ENCODE peak calls at places on chromosome 19, in five cellular contexts. F is right atrium auricular region, N is GM23338, Y is ascending aorta, Z is brain microvascular endothelial cell. Q is an unnamed sample.

GRCh38 chr19:19345970-19346369 is 25.3 kb downstream of the MAU2 start:
- DNase-seq in N (no peak), Y (no peak), F (no peak), Z (no peak), Q (no peak)

GRCh38 chr19:20660473-20660872 is 898 bp downstream of the ZNF626 start:
- DNase-seq in N (peak), Y (no peak), F (no peak), Z (peak), Q (no peak)

GRCh38 chr19:53671621-53672111 is 39.9 kb downstream of the DPRX start:
- DNase-seq in N (no peak), Z (no peak), F (no peak), Y (no peak), Q (no peak)

GRCh38 chr19:13006431-13007281 is 11.4 kb downstream of the NFIX start:
- DNase-seq in F (no peak), Z (no peak), Y (no peak), N (no peak), Q (no peak)

GRCh38 chr19:47176627-47177090 is 46.0 kb downstream of the SAE1 start:
- DNase-seq in N (no peak), Y (no peak), Z (peak), F (no peak), Q (no peak)

GRCh38 chr19:7500811-7501450 is 12.1 kb upstream of the PEX11G start:
- DNase-seq in F (no peak), Z (peak), Y (no peak), N (peak), Q (no peak)

GRCh38 chr19:850221-850978 is 1.7 kb upstream of the ELANE start:
- DNase-seq in F (peak), Y (peak), N (peak), Z (peak), Q (peak)

GRCh38 chr19:4849019-4849418 is 17.5 kb upstream of the TICAM1 start:
- DNase-seq in N (no peak), F (no peak), Z (no peak), Y (no peak), Q (no peak)

GRCh38 chr19:31938675-31939074 is 406.7 kb upstream of the ZNF507 start:
- DNase-seq in F (no peak), Z (no peak), N (no peak), Y (no peak), Q (no peak)

GRCh38 chr19:10601999-10602329 is 14.9 kb upstream of the AP1M2 start:
- DNase-seq in Z (no peak), N (no peak), Y (no peak), F (no peak), Q (no peak)

GRCh38 chr19:15316498-15316897 is 15.8 kb downstream of the BRD4 start:
- DNase-seq in F (no peak), N (no peak), Y (no peak), Z (no peak), Q (no peak)

GRCh38 chr19:49802836-49803528 is 10.1 kb downstream of the FUZ start:
- DNase-seq in Y (no peak), N (peak), F (no peak), Z (no peak), Q (no peak)

GRCh38 chr19:13764821-13765394 is 586 bp downstream of the MRI1 start:
- DNase-seq in Z (no peak), N (peak), F (no peak), Y (no peak), Q (no peak)

GRCh38 chr19:51365211-51366049 is 758 bp downstream of the ETFB start:
- DNase-seq in N (peak), F (peak), Y (no peak), Z (peak), Q (no peak)

GRCh38 chr19:1952635-1953034 is 11.7 kb downstream of the CSNK1G2 start:
- DNase-seq in Y (no peak), F (no peak), N (no peak), Z (no peak), Q (no peak)

GRCh38 chr19:7595466-7596133 is at the start of gene CAMSAP3:
- DNase-seq in F (no peak), Z (no peak), Y (no peak), N (peak), Q (no peak)

GRCh38 chr19:35776102-35776788 is 881 bp downstream of the ARHGAP33 start:
- DNase-seq in N (peak), Y (no peak), Z (no peak), F (no peak), Q (no peak)

GRCh38 chr19:40403262-40403984 is 9.8 kb downstream of the PRX start:
- DNase-seq in Y (peak), N (peak), Z (peak), F (peak), Q (peak)

GRCh38 chr19:12411893-12412292 is 10.8 kb upstream of the ZNF799 start:
- DNase-seq in Y (no peak), Z (no peak), F (no peak), N (no peak), Q (no peak)

GRCh38 chr19:339262-339887 is 5.2 kb downstream of the MIER2 start:
- DNase-seq in Y (no peak), F (no peak), Z (peak), N (no peak), Q (no peak)

GRCh38 chr19:55670280-55671053 is 4.6 kb upstream of the EPN1 start:
- DNase-seq in Y (no peak), F (peak), N (no peak), Z (no peak), Q (peak)

GRCh38 chr19:41426952-41427646 is at the start of gene B3GNT8:
- DNase-seq in F (peak), Y (peak), Z (peak), N (peak), Q (peak)

GRCh38 chr19:494171-495046 is 1.9 kb upstream of the MADCAM1 start:
- DNase-seq in Z (no peak), N (peak), F (no peak), Y (no peak), Q (no peak)

GRCh38 chr19:55594996-55595530 is 4.3 kb downstream of the FIZ1 start:
- DNase-seq in N (no peak), F (no peak), Y (no peak), Z (no peak), Q (no peak)

GRCh38 chr19:11814707-11815050 is 606 bp downstream of the ZNF440 start:
- DNase-seq in F (no peak), N (peak), Z (peak), Y (no peak), Q (no peak)

GRCh38 chr19:29785955-29786589 is 25.7 kb upstream of the CCNE1 start:
- DNase-seq in F (no peak), Z (no peak), N (peak), Y (no peak), Q (no peak)

GRCh38 chr19:38796154-38796553 is 7.2 kb downstream of the LGALS7B start:
- DNase-seq in N (no peak), Y (no peak), F (no peak), Z (no peak), Q (no peak)

GRCh38 chr19:38793671-38794070 is 4.7 kb downstream of the LGALS7B start:
- DNase-seq in N (no peak), Z (no peak), F (no peak), Y (no peak), Q (no peak)

GRCh38 chr19:38793186-38793585 is 4.2 kb downstream of the LGALS7B start:
- DNase-seq in Z (peak), F (no peak), Y (no peak), N (no peak), Q (no peak)

GRCh38 chr19:38795549-38795948 is 6.5 kb downstream of the LGALS7B start:
- DNase-seq in Z (no peak), N (no peak), Y (no peak), F (no peak), Q (no peak)

GRCh38 chr19:38792250-38793111 is 3.5 kb downstream of the LGALS7B start:
- DNase-seq in N (peak), Z (no peak), Y (no peak), F (peak), Q (no peak)
- TF ChIP-seq CTCF in N (peak), Z (peak), Y (peak), F (no peak), Q (no peak)

DNA sequence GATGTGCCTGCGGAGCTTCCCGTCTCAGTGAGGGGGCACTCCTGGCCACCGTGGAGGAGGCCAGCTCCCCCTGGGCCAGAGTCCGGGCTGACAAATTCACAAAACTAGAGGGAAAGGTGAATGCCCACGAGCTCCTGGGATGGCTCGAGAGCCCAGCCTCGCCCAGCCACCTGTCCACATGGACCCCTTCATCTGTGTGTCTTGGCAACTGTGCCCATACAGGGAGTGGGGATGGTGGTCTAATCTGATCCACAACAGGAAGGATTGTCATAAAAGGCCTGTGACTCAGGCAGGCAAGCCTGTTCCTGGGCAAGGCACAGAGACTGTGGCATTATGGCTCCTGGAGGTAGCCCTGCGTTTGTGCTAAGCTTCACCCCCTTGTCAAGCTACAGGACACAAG is 19.9 kb downstream of the CAPS start:
- DNase-seq in Y (no peak), N (no peak), Z (no peak), F (no peak), Q (no peak)
- H3K27ac ChIP-seq in Y (no peak), N (no peak), Z (no peak), F (no peak), Q (no peak)

DNA sequence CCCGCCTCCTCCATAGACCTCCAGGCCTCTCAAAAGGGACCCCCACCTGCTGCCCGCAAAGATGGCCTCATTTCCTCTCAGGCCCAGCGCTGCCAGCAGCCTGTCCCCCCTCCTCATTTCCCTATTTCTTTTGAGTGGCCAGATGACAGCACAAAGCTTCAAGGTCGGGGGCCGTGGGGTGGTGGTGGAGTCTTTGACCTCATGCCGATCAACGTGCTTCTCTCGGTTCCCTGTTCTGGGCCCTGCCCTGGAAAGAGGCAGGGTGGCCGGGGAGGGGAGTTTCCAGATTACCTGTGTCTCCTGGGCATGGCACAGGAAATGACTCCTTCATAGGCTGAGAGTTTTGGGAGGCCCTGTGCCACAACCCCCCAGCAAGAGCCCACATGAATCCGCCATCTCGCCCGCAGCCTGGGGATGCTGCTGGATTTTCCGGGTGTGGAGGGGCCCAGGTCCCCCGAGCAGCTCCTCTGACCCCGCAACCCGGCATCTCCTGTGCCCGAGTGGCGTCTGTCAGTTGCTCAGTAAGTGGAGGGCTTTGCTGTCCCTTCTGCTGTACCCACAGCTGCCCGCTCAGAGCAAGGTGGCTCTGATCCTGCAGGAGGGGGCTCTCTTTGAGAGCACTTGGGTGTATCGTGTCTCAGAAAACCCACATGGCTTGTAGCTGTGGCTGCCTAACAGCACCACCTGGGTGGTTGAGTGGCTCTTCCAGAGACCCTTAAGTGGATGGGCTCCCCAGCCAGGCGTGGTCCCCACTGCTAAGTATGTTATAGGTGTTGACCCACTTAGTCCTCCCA is 139.4 kb downstream of the SIPA1L3 start:
- DNase-seq in Y (no peak), Z (no peak), F (no peak), N (no peak), Q (no peak)
- H3K4me3 ChIP-seq in Y (no peak), Z (no peak), F (no peak), N (no peak), Q (no peak)

GRCh38 chr19:6481541-6482342 is at the start of gene DENND1C:
- DNase-seq in F (no peak), Z (no peak), Y (no peak), N (peak), Q (no peak)
- TF ChIP-seq CTCF in F (no peak), Z (peak), Y (peak), N (peak), Q (no peak)

GRCh38 chr19:17497149-17497798 is 14.2 kb upstream of the PGLS start:
- DNase-seq in Y (no peak), N (peak), F (no peak), Z (no peak), Q (no peak)

GRCh38 chr19:17495639-17496265 is 15.7 kb upstream of the PGLS start:
- DNase-seq in Z (no peak), Y (no peak), N (no peak), F (no peak), Q (no peak)

GRCh38 chr19:17491287-17491686 is 20.2 kb upstream of the PGLS start:
- DNase-seq in Z (no peak), N (no peak), Y (no peak), F (no peak), Q (no peak)

GRCh38 chr19:17500447-17501198 is 10.8 kb upstream of the PGLS start:
- DNase-seq in Z (no peak), N (no peak), F (no peak), Y (no peak), Q (no peak)

GRCh38 chr19:17496337-17496997 is 15.0 kb upstream of the PGLS start:
- DNase-seq in F (peak), Y (no peak), Z (peak), N (peak), Q (no peak)
- H3K27ac ChIP-seq in F (no peak), Y (no peak), Z (no peak), N (no peak), Q (no peak)

DNA sequence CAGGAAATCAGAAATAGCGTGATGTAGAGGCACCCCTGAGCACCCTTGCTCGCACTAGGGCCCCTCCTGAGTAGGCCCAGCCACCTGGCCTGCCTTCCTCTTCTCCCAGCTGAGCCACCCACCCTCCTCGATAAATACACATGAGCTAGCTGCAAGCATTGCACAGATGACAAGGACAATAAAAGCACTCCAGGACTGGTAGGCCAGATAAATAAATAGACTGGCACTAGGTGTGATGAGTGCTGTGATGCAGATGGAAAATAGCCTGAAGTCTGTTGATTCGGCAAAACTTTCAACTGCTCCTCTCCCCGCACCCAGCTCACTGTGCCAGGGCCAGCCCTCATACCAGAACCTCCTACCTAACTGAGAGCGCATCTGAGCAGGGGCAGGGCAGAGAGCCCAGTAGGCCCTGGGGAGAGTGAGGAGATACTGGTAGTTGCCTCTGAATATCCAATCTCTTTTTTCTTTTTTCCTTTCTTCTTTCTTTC is 54.5 kb upstream of the GPI start:
- DNase-seq in Y (no peak), Z (no peak), N (no peak), F (no peak), Q (no peak)
- H3K4me3 ChIP-seq in Y (no peak), Z (no peak), N (no peak), F (no peak), Q (no peak)

DNA sequence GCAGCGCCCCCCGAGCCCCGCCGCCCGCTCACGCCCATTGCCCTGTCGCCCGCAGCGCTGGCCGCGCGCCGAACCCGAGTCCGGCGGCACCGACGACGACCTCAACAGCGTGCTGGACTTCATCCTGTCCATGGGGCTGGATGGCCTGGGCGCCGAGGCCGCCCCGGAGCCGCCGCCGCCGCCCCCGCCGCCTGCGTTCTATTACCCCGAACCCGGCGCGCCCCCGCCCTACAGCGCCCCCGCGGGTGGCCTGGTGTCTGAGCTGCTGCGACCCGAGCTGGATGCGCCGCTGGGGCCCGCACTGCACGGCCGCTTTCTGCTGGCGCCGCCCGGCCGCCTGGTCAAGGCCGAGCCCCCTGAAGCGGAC is 518 bp downstream of the KLF2 start:
- DNase-seq in Z (no peak), Y (no peak), F (no peak), N (peak), Q (no peak)
- TF ChIP-seq CTCF in Z (peak), Y (no peak), F (no peak), N (peak), Q (no peak)

Q was measured in coronary artery.